ENCODE peak calls at places on chromosomes 12 and 14, in six cellular contexts. Q is AG10803, V is transverse colon, A is progenitor cell of endocrine pancreas, G is EL, N is AG20443. C is an unnamed sample.

GRCh38 chr14:87916103-87916885 is 76.7 kb downstream of the GALC start:
- DNase-seq in Q (no peak), V (no peak), A (no peak), G (no peak), N (no peak), C (no peak)

GRCh38 chr12:101243074-101243473 is 33.0 kb upstream of the SLC5A8 start:
- DNase-seq in Q (no peak), V (no peak), A (no peak), G (no peak), N (no peak), C (no peak)

GRCh38 chr14:76918751-76919421 is 92.7 kb downstream of the LRRC74A start:
- DNase-seq in Q (peak; percentile 99), V (peak; percentile 89), A (no peak), G (peak; percentile 99), N (peak; percentile 96), C (peak; percentile 92)

GRCh38 chr14:35277179-35277578 is 15.0 kb upstream of the PSMA6 start:
- DNase-seq in Q (no peak), V (no peak), A (no peak), G (no peak), N (no peak), C (no peak)

GRCh38 chr12:131413006-131413405 is 297.9 kb upstream of the SFSWAP start:
- DNase-seq in Q (no peak), V (no peak), A (no peak), G (no peak), N (no peak), C (no peak)

GRCh38 chr14:30521899-30522736 is 36.8 kb upstream of the G2E3 start:
- DNase-seq in Q (peak; percentile 47), V (no peak), A (no peak), G (peak; percentile 37), N (peak; percentile 40), C (peak; percentile 29)

GRCh38 chr14:104118006-104118844 is 20.2 kb upstream of the KIF26A start:
- DNase-seq in Q (no peak), V (peak; percentile 33), A (no peak), G (no peak), N (no peak), C (no peak)

GRCh38 chr12:82852529-82852928 is 165.8 kb downstream of the TMTC2 start:
- DNase-seq in Q (no peak), V (no peak), A (no peak), G (no peak), N (no peak), C (no peak)

GRCh38 chr14:97010491-97011160 is 213.4 kb downstream of the VRK1 start:
- DNase-seq in Q (no peak), V (no peak), A (no peak), G (no peak), N (no peak), C (no peak)

GRCh38 chr14:44803239-44803905 is 158.4 kb downstream of the KLHL28 start:
- DNase-seq in Q (peak; percentile 69), V (no peak), A (no peak), G (peak; percentile 53), N (peak; percentile 69), C (peak; percentile 50)

GRCh38 chr14:65100905-65101541 is 1.3 kb downstream of the MAX start:
- DNase-seq in Q (no peak), V (no peak), A (no peak), G (no peak), N (no peak), C (no peak)

GRCh38 chr12:92085483-92086040 is 60.1 kb downstream of the BTG1 start:
- DNase-seq in Q (no peak), V (no peak), A (no peak), G (no peak), N (no peak), C (no peak)

GRCh38 chr14:86257973-86258372 is 728.0 kb downstream of the FLRT2 start:
- DNase-seq in Q (no peak), V (no peak), A (no peak), G (no peak), N (no peak), C (no peak)

GRCh38 chr14:75084513-75084912 is 15.1 kb downstream of the ZC2HC1C start:
- DNase-seq in Q (no peak), V (peak; percentile 24), A (no peak), G (no peak), N (no peak), C (peak; percentile 31)

GRCh38 chr12:45343269-45344051 is 127.6 kb downstream of the ANO6 start:
- DNase-seq in Q (peak; percentile 57), V (no peak), A (no peak), G (peak; percentile 80), N (peak; percentile 70), C (peak; percentile 32)

GRCh38 chr14:22448035-22448904 is 140.8 kb downstream of the DAD1 start:
- DNase-seq in Q (no peak), V (no peak), A (no peak), G (no peak), N (no peak), C (no peak)

GRCh38 chr12:56020437-56021189 is at the start of gene IKZF4:
- DNase-seq in Q (peak; percentile 15), V (no peak), A (peak; percentile 42), G (no peak), N (no peak), C (no peak)

GRCh38 chr14:102246071-102246470 is 58.9 kb downstream of the MOK start:
- DNase-seq in Q (no peak), V (no peak), A (no peak), G (no peak), N (no peak), C (no peak)

GRCh38 chr14:81441626-81442134 is 41.6 kb upstream of the STON2 start:
- DNase-seq in Q (no peak), V (no peak), A (no peak), G (no peak), N (no peak), C (no peak)

GRCh38 chr14:102931580-102932285 is 9.3 kb downstream of the AMN start:
- DNase-seq in Q (no peak), V (no peak), A (no peak), G (no peak), N (no peak), C (no peak)

GRCh38 chr14:29895591-29896043 is 32.0 kb downstream of the PRKD1 start:
- DNase-seq in Q (no peak), V (no peak), A (no peak), G (no peak), N (no peak), C (no peak)

GRCh38 chr12:50934981-50935807 is 17.1 kb upstream of the HIGD1C start:
- DNase-seq in Q (peak; percentile 60), V (no peak), A (no peak), G (peak; percentile 29), N (peak; percentile 22), C (no peak)

GRCh38 chr12:99996095-99996494 is 11.4 kb upstream of the ANKS1B start:
- DNase-seq in Q (no peak), V (no peak), A (no peak), G (no peak), N (no peak), C (no peak)

GRCh38 chr14:76389841-76390240 is 13.9 kb downstream of the ESRRB start:
- DNase-seq in Q (no peak), V (no peak), A (no peak), G (no peak), N (no peak), C (no peak)

GRCh38 chr14:75518625-75519024 is 3.6 kb upstream of the BATF start:
- DNase-seq in Q (no peak), V (no peak), A (no peak), G (no peak), N (no peak), C (no peak)

GRCh38 chr14:105641075-105641937 is 114.9 kb downstream of the TMEM121 start:
- DNase-seq in Q (no peak), V (no peak), A (no peak), G (no peak), N (no peak), C (no peak)

GRCh38 chr12:122944588-122944987 is 21.7 kb downstream of the ABCB9 start:
- DNase-seq in Q (peak; percentile 61), V (peak; percentile 36), A (no peak), G (peak; percentile 62), N (no peak), C (peak; percentile 83)

GRCh38 chr12:121575952-121576615 is 4.7 kb downstream of the KDM2B start:
- DNase-seq in Q (peak; percentile 34), V (no peak), A (no peak), G (no peak), N (no peak), C (no peak)

GRCh38 chr12:51517800-51518199 is 73.2 kb upstream of the SCN8A start:
- DNase-seq in Q (no peak), V (no peak), A (no peak), G (no peak), N (no peak), C (no peak)

GRCh38 chr12:56128669-56129209 is 672 bp downstream of the ESYT1 start:
- DNase-seq in Q (peak; percentile 18), V (peak; percentile 36), A (no peak), G (peak; percentile 36), N (peak; percentile 35), C (no peak)

GRCh38 chr14:31692376-31692781 is 131.2 kb downstream of the NUBPL start:
- DNase-seq in Q (peak; percentile 59), V (no peak), A (no peak), G (no peak), N (peak; percentile 18), C (no peak)

GRCh38 chr12:101127521-101128219 is 82.4 kb downstream of the SLC5A8 start:
- DNase-seq in Q (peak; percentile 73), V (no peak), A (no peak), G (peak; percentile 85), N (peak; percentile 32), C (peak; percentile 32)

GRCh38 chr14:24845851-24846250 is 204.1 kb downstream of the STXBP6 start:
- DNase-seq in Q (no peak), V (no peak), A (no peak), G (no peak), N (no peak), C (no peak)

GRCh38 chr12:107847830-107848229 is 73.3 kb downstream of the ASCL4 start:
- DNase-seq in Q (no peak), V (no peak), A (no peak), G (no peak), N (no peak), C (no peak)

GRCh38 chr14:59707778-59708635 is 131.4 kb upstream of the CCDC175 start:
- DNase-seq in Q (no peak), V (no peak), A (no peak), G (no peak), N (no peak), C (peak; percentile 1)

GRCh38 chr14:34093878-34094277 is 143.0 kb upstream of the EGLN3 start:
- DNase-seq in Q (no peak), V (no peak), A (no peak), G (no peak), N (no peak), C (no peak)

GRCh38 chr12:6463211-6463610 is 7.3 kb downstream of the VAMP1 start:
- DNase-seq in Q (no peak), V (no peak), A (no peak), G (no peak), N (no peak), C (no peak)